ENCODE peak calls at places on chromosomes 1 and 21, in six cellular contexts. One of them, this sample, is unnamed.

GRCh38 chr1:160726498-160727391 is 12.3 kb upstream of the SLAMF7 start:
- DNase-seq in K562: peak
- DNase-seq in GM12891: peak
- DNase-seq in HepG2: peak
- DNase-seq in H1: peak
- DNase-seq in GM12878: no peak
- DNase-seq in this sample: peak

GRCh38 chr1:53622531-53622930 is 116.4 kb downstream of the GLIS1 start:
- DNase-seq in H1: no peak
- DNase-seq in GM12878: no peak
- DNase-seq in GM12891: no peak
- DNase-seq in HepG2: no peak
- DNase-seq in K562: no peak
- DNase-seq in this sample: no peak

GRCh38 chr1:107195476-107195875 is 54.6 kb downstream of the NTNG1 start:
- DNase-seq in K562: no peak
- DNase-seq in HepG2: no peak
- DNase-seq in GM12891: no peak
- DNase-seq in H1: no peak
- DNase-seq in GM12878: no peak
- DNase-seq in this sample: no peak

GRCh38 chr1:26010800-26011199 is 10.8 kb upstream of the EXTL1 start:
- DNase-seq in GM12891: no peak
- DNase-seq in H1: no peak
- DNase-seq in GM12878: no peak
- DNase-seq in HepG2: no peak
- DNase-seq in K562: no peak
- DNase-seq in this sample: no peak

GRCh38 chr1:155871390-155871789 is 12.0 kb downstream of the SYT11 start:
- DNase-seq in K562: no peak
- DNase-seq in HepG2: no peak
- DNase-seq in GM12891: no peak
- DNase-seq in GM12878: no peak
- DNase-seq in H1: no peak
- DNase-seq in this sample: no peak

GRCh38 chr1:25955553-25955952 is 42.3 kb downstream of the PAFAH2 start:
- DNase-seq in GM12878: no peak
- DNase-seq in K562: no peak
- DNase-seq in GM12891: no peak
- DNase-seq in H1: no peak
- DNase-seq in HepG2: no peak
- DNase-seq in this sample: no peak

GRCh38 chr1:64597151-64597550 is 127.2 kb downstream of the CACHD1 start:
- DNase-seq in GM12878: no peak
- DNase-seq in HepG2: no peak
- DNase-seq in GM12891: no peak
- DNase-seq in H1: no peak
- DNase-seq in K562: no peak
- DNase-seq in this sample: no peak

GRCh38 chr21:30689822-30690221 is 28.8 kb downstream of the KRTAP21-3 start:
- DNase-seq in K562: no peak
- DNase-seq in GM12891: no peak
- DNase-seq in HepG2: no peak
- DNase-seq in H1: no peak
- DNase-seq in GM12878: no peak
- DNase-seq in this sample: no peak

GRCh38 chr1:171252482-171252881 is 4.2 kb downstream of the FMO1 start:
- DNase-seq in GM12891: no peak
- DNase-seq in HepG2: no peak
- DNase-seq in GM12878: peak
- DNase-seq in H1: no peak
- DNase-seq in K562: no peak
- DNase-seq in this sample: peak

GRCh38 chr1:57377731-57378139 is 46.1 kb downstream of the DAB1 start:
- DNase-seq in H1: no peak
- DNase-seq in GM12891: no peak
- DNase-seq in K562: no peak
- DNase-seq in GM12878: no peak
- DNase-seq in HepG2: no peak
- DNase-seq in this sample: no peak

DNA sequence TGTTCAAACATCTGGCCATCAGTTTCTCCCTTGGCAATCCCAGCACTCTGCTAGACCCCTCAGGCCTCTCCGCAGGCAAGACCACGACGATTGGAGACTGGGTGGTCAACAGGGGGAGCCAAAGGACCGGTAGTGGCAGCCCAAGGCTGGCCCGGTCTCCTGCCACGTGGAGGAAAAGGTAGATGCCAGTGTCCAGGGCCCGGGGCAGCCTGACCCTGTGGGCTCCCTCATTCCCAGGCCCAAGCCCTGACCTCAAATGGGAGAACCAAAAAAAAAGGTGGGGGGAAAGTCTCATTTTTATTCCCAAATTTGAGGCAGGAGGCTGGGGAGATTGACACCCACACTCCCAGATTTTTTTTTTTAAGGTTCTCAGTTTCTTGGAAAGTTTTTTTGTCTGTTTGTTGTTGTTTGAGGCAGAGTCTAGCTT is 24.8 kb downstream of the S100A6 start:
- DNase-seq in H1: no peak
- DNase-seq in GM12878: no peak
- DNase-seq in HepG2: peak
- DNase-seq in K562: peak
- DNase-seq in GM12891: peak
- DNase-seq in this sample: peak
- TF ChIP-seq POLR2A in H1: no peak
- TF ChIP-seq POLR2A in GM12878: no peak
- TF ChIP-seq POLR2A in HepG2: no peak
- TF ChIP-seq POLR2A in K562: no peak
- TF ChIP-seq POLR2A in GM12891: no peak
- TF ChIP-seq POLR2A in this sample: no peak

GRCh38 chr1:210311726-210312493 is 16.8 kb upstream of the HHAT start:
- DNase-seq in GM12891: no peak
- DNase-seq in K562: no peak
- DNase-seq in H1: no peak
- DNase-seq in HepG2: no peak
- DNase-seq in GM12878: no peak
- DNase-seq in this sample: no peak
- TF ChIP-seq POLR2AphosphoS5 in GM12891: no peak
- TF ChIP-seq POLR2AphosphoS5 in K562: no peak
- TF ChIP-seq POLR2AphosphoS5 in H1: no peak
- TF ChIP-seq POLR2AphosphoS5 in HepG2: no peak
- TF ChIP-seq POLR2AphosphoS5 in GM12878: no peak
- TF ChIP-seq POLR2AphosphoS5 in this sample: no peak

GRCh38 chr1:83545450-83545849 is 453.5 kb downstream of the TTLL7 start:
- DNase-seq in H1: no peak
- DNase-seq in HepG2: no peak
- DNase-seq in GM12878: no peak
- DNase-seq in K562: no peak
- DNase-seq in GM12891: no peak
- DNase-seq in this sample: no peak

GRCh38 chr1:83547903-83548302 is 451.0 kb downstream of the TTLL7 start:
- DNase-seq in HepG2: no peak
- DNase-seq in H1: no peak
- DNase-seq in K562: no peak
- DNase-seq in GM12878: no peak
- DNase-seq in GM12891: no peak
- DNase-seq in this sample: no peak

GRCh38 chr1:83546863-83547262 is 452.1 kb downstream of the TTLL7 start:
- DNase-seq in HepG2: no peak
- DNase-seq in H1: no peak
- DNase-seq in GM12878: no peak
- DNase-seq in K562: no peak
- DNase-seq in GM12891: no peak
- DNase-seq in this sample: no peak

GRCh38 chr1:83548311-83548710 is 450.6 kb downstream of the TTLL7 start:
- DNase-seq in H1: no peak
- DNase-seq in K562: no peak
- DNase-seq in GM12891: no peak
- DNase-seq in HepG2: no peak
- DNase-seq in GM12878: no peak
- DNase-seq in this sample: no peak

GRCh38 chr1:83543222-83543973 is 455.5 kb downstream of the TTLL7 start:
- DNase-seq in GM12878: no peak
- DNase-seq in H1: no peak
- DNase-seq in GM12891: no peak
- DNase-seq in HepG2: no peak
- DNase-seq in K562: no peak
- DNase-seq in this sample: no peak
- TF ChIP-seq TAF1 in GM12878: no peak
- TF ChIP-seq TAF1 in H1: no peak
- TF ChIP-seq TAF1 in GM12891: no peak
- TF ChIP-seq TAF1 in HepG2: no peak
- TF ChIP-seq TAF1 in K562: no peak
- TF ChIP-seq TAF1 in this sample: no peak

GRCh38 chr1:114346480-114347029 is 164.4 kb downstream of the TRIM33 start:
- DNase-seq in H1: peak
- DNase-seq in GM12878: peak
- DNase-seq in HepG2: peak
- DNase-seq in GM12891: peak
- DNase-seq in K562: peak
- DNase-seq in this sample: peak
- TF ChIP-seq POLR2A in H1: no peak
- TF ChIP-seq POLR2A in GM12878: no peak
- TF ChIP-seq POLR2A in HepG2: no peak
- TF ChIP-seq POLR2A in GM12891: no peak
- TF ChIP-seq POLR2A in K562: no peak
- TF ChIP-seq POLR2A in this sample: no peak

DNA sequence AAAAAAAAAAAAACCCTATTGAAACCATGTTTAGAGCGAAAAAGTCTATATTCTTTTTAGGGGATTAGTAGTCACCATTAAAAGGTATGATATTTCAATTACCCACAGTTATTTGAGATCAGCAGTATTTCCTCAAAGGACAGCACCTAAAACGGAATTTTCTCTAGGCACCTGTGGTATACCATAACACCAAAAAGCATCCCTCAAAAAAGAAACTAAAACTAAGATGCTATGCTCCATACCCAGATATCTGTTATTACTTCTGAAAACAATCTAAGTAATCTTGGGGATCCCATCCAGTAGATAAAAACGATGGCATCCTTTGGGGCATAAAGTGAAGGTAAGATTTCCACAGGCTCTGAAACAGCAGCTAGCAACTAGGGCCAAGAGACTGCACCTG is 89.0 kb downstream of the RERE start:
- DNase-seq in H1: no peak
- DNase-seq in GM12878: no peak
- DNase-seq in GM12891: no peak
- DNase-seq in HepG2: no peak
- DNase-seq in K562: no peak
- DNase-seq in this sample: no peak
- TF ChIP-seq POLR2AphosphoS5 in H1: no peak
- TF ChIP-seq POLR2AphosphoS5 in GM12878: no peak
- TF ChIP-seq POLR2AphosphoS5 in GM12891: no peak
- TF ChIP-seq POLR2AphosphoS5 in HepG2: no peak
- TF ChIP-seq POLR2AphosphoS5 in K562: no peak
- TF ChIP-seq POLR2AphosphoS5 in this sample: no peak

DNA sequence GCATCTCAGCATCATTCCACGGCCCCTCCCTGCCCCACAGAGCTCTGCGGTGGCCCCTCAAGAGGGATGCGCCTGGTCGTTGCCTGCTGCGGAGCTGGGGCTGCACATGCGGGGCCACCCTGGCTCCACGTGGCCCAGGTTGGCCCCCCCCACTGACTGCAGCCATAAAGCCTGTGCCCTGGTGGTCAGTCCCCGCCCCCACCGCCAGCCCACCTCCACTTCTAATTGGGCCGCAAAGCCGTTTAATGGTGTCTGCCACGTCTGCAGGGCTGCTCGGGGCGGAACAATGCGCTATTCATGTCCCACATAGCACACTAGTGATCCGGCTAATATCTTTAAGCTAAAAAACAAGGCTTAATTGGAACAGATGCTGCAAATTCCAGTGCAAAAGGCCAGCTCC is 33.5 kb upstream of the ACTRT2 start:
- DNase-seq in HepG2: no peak
- DNase-seq in GM12878: no peak
- DNase-seq in K562: no peak
- DNase-seq in H1: no peak
- DNase-seq in GM12891: no peak
- DNase-seq in this sample: no peak
- TF ChIP-seq TAF1 in HepG2: no peak
- TF ChIP-seq TAF1 in GM12878: no peak
- TF ChIP-seq TAF1 in K562: no peak
- TF ChIP-seq TAF1 in H1: no peak
- TF ChIP-seq TAF1 in GM12891: no peak
- TF ChIP-seq TAF1 in this sample: no peak